ENCODE peak calls at places on chromosomes 3 and 15, in four cellular contexts. One of them, this sample, is unnamed.

GRCh38 chr15:73906346-73907017 is 19.8 kb upstream of the LOXL1 start:
- DNase-seq in K562: no peak
- DNase-seq in endothelial cell of umbilical vein: no peak
- DNase-seq in A549: no peak
- DNase-seq in this sample: peak; percentile 38

GRCh38 chr3:20254268-20255117 is 68.5 kb upstream of the SGO1 start:
- DNase-seq in K562: no peak
- DNase-seq in endothelial cell of umbilical vein: no peak
- DNase-seq in A549: no peak
- DNase-seq in this sample: no peak

GRCh38 chr15:93028632-93029612 is 60.1 kb downstream of the RGMA start:
- DNase-seq in K562: no peak
- DNase-seq in endothelial cell of umbilical vein: peak; percentile 46
- DNase-seq in A549: no peak
- DNase-seq in this sample: peak; percentile 75

GRCh38 chr15:72230197-72231065 is 559 bp downstream of the PKM start:
- DNase-seq in K562: peak; percentile 93
- DNase-seq in endothelial cell of umbilical vein: peak; percentile 92
- DNase-seq in A549: peak; percentile 91
- DNase-seq in this sample: peak; percentile 92

GRCh38 chr15:96093063-96093462 is 237.4 kb upstream of the NR2F2 start:
- DNase-seq in K562: no peak
- DNase-seq in endothelial cell of umbilical vein: peak; percentile 24
- DNase-seq in A549: no peak
- DNase-seq in this sample: no peak

GRCh38 chr3:27105904-27106303 is 263.3 kb downstream of the NEK10 start:
- DNase-seq in K562: no peak
- DNase-seq in endothelial cell of umbilical vein: no peak
- DNase-seq in A549: no peak
- DNase-seq in this sample: no peak

GRCh38 chr3:180747805-180748361 is 68.6 kb upstream of the CCDC39 start:
- DNase-seq in K562: no peak
- DNase-seq in endothelial cell of umbilical vein: no peak
- DNase-seq in A549: no peak
- DNase-seq in this sample: no peak

GRCh38 chr3:180594631-180595348 is 7.2 kb upstream of the TTC14 start:
- DNase-seq in K562: peak; percentile 32
- DNase-seq in endothelial cell of umbilical vein: peak; percentile 55
- DNase-seq in A549: peak; percentile 44
- DNase-seq in this sample: peak; percentile 39

GRCh38 chr3:53628546-53629395 is 134.4 kb downstream of the CACNA1D start:
- DNase-seq in K562: no peak
- DNase-seq in endothelial cell of umbilical vein: no peak
- DNase-seq in A549: no peak
- DNase-seq in this sample: no peak

GRCh38 chr15:72968531-72968922 is 83.7 kb upstream of the NEO1 start:
- DNase-seq in K562: peak; percentile 16
- DNase-seq in endothelial cell of umbilical vein: peak; percentile 6
- DNase-seq in A549: peak; percentile 37
- DNase-seq in this sample: no peak

GRCh38 chr15:98421419-98422085 is 226.8 kb upstream of the IGF1R start:
- DNase-seq in K562: peak; percentile 61
- DNase-seq in endothelial cell of umbilical vein: peak; percentile 36
- DNase-seq in A549: peak; percentile 54
- DNase-seq in this sample: peak; percentile 70

GRCh38 chr3:61788623-61789507 is 227.5 kb downstream of the PTPRG start:
- DNase-seq in K562: no peak
- DNase-seq in endothelial cell of umbilical vein: no peak
- DNase-seq in A549: no peak
- DNase-seq in this sample: no peak

GRCh38 chr3:61793056-61793455 is 231.7 kb downstream of the PTPRG start:
- DNase-seq in K562: no peak
- DNase-seq in endothelial cell of umbilical vein: no peak
- DNase-seq in A549: no peak
- DNase-seq in this sample: no peak

GRCh38 chr3:61789861-61790260 is 228.5 kb downstream of the PTPRG start:
- DNase-seq in K562: no peak
- DNase-seq in endothelial cell of umbilical vein: peak; percentile 32
- DNase-seq in A549: no peak
- DNase-seq in this sample: no peak

GRCh38 chr3:61794961-61795360 is 233.6 kb downstream of the PTPRG start:
- DNase-seq in K562: no peak
- DNase-seq in endothelial cell of umbilical vein: no peak
- DNase-seq in A549: no peak
- DNase-seq in this sample: no peak

DNA sequence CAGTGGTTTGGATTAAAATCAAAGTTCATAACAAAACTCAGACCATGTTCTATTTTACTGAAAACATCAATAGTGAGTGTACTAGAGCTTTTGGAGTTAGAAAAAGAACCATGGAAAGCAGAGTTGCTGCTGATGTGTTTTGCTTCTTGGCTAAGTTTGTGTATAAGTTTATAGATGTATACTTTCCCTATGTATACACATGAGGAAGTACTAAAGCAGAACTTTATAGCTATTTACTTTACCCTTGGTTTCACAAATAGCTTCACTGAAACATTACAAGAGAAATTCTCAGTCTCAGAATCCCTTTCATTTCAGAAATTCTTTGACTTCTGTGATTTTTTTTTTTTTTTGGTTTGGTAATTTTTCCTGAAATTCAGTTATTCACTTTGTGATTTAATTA is 229.0 kb downstream of the PTPRG start:
- DNase-seq in K562: no peak
- DNase-seq in endothelial cell of umbilical vein: no peak
- DNase-seq in A549: no peak
- DNase-seq in this sample: no peak
- TF ChIP-seq MAX in K562: no peak
- TF ChIP-seq MAX in endothelial cell of umbilical vein: no peak
- TF ChIP-seq MAX in A549: no peak
- TF ChIP-seq MAX in this sample: no peak

GRCh38 chr15:47949815-47950214 is 171.0 kb upstream of the SLC24A5 start:
- DNase-seq in K562: no peak
- DNase-seq in endothelial cell of umbilical vein: no peak
- DNase-seq in A549: no peak
- DNase-seq in this sample: no peak
- H3K4me3 ChIP-seq in K562: no peak overlapping the region
- H3K4me3 ChIP-seq in endothelial cell of umbilical vein: no peak overlapping the region
- H3K4me3 ChIP-seq in A549: no peak overlapping the region
- H3K4me3 ChIP-seq in this sample: no peak overlapping the region

GRCh38 chr3:133745108-133745507 is 1.1 kb upstream of the TF start:
- DNase-seq in K562: no peak
- DNase-seq in endothelial cell of umbilical vein: no peak
- DNase-seq in A549: no peak
- DNase-seq in this sample: no peak

GRCh38 chr3:133744241-133744640 is 2.0 kb upstream of the TF start:
- DNase-seq in K562: no peak
- DNase-seq in endothelial cell of umbilical vein: no peak
- DNase-seq in A549: no peak
- DNase-seq in this sample: peak; percentile 12

GRCh38 chr3:133747373-133747772 is 1.2 kb downstream of the TF start:
- DNase-seq in K562: no peak
- DNase-seq in endothelial cell of umbilical vein: no peak
- DNase-seq in A549: no peak
- DNase-seq in this sample: no peak

GRCh38 chr3:133746722-133747086 is 511 bp downstream of the TF start:
- DNase-seq in K562: no peak
- DNase-seq in endothelial cell of umbilical vein: no peak
- DNase-seq in A549: no peak
- DNase-seq in this sample: no peak

DNA sequence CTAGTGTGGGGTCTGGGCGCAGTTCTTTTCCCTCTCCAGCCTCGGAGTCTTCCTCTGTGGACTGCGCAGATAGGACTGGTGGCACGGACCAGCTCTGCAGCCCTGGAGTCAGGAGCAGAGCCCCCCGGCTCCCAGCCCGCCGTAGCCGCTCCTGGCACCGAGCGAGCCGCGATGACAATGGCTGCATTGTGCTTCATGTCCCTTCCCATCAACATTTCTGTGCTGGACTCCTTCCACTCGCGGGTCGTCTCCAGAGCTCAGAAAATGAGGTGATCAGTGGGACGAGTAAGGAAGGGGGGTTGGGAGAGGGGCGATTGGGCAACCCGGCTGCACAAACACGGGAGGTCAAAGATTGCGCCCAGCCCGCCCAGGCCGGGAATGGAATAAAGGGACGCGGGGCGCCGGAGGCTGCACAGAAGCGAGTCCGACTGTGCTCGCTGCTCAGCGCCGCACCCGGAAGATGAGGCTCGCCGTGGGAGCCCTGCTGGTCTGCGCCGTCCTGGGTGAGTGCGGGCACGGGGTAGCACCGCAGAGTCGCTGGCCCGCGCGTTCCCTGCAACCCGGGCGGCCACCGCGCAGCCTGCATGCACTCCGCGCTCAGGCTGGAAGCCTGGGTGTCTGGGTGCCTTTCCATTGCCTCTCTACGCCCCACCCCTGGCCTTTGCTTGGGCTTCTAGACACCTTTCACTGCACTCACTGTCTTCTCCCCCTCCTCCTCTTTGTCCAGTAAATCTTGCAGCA is at the start of gene TF:
- DNase-seq in K562: no peak
- DNase-seq in endothelial cell of umbilical vein: no peak
- DNase-seq in A549: no peak
- DNase-seq in this sample: no peak
- TF ChIP-seq MYC in K562: no peak
- TF ChIP-seq MYC in endothelial cell of umbilical vein: no peak
- TF ChIP-seq MYC in A549: no peak
- TF ChIP-seq MYC in this sample: no peak

GRCh38 chr3:196444495-196444894 is 12.3 kb upstream of the UBXN7 start:
- DNase-seq in K562: no peak
- DNase-seq in endothelial cell of umbilical vein: no peak
- DNase-seq in A549: no peak
- DNase-seq in this sample: no peak

GRCh38 chr3:196440696-196441095 is 8.5 kb upstream of the UBXN7 start:
- DNase-seq in K562: no peak
- DNase-seq in endothelial cell of umbilical vein: no peak
- DNase-seq in A549: no peak
- DNase-seq in this sample: no peak

GRCh38 chr3:196440041-196440537 is 7.9 kb upstream of the UBXN7 start:
- DNase-seq in K562: no peak
- DNase-seq in endothelial cell of umbilical vein: no peak
- DNase-seq in A549: no peak
- DNase-seq in this sample: no peak
- TF ChIP-seq MAX in K562: no peak
- TF ChIP-seq MAX in endothelial cell of umbilical vein: no peak
- TF ChIP-seq MAX in A549: no peak
- TF ChIP-seq MAX in this sample: no peak

DNA sequence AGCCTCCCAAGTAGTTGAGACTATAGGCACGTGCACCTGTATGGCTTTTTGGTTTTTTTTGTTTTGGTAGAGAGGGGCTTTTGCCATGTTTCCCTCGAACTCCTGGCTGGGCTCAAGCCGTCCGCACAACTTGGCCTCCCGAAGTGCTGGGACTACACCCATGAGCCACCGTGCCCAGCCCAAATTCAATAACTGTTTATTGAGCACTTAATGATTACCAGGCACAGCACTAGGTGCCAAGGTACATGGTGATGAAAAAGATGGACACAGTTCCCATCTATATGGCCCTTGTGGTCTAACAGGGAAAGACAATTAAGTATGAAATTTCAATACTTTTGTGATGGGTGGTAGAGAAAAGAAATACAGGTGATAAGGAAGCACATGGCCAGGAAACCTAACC is 35.8 kb upstream of the ZNF148 start:
- DNase-seq in K562: no peak
- DNase-seq in endothelial cell of umbilical vein: no peak
- DNase-seq in A549: no peak
- DNase-seq in this sample: no peak
- H3K4me3 ChIP-seq in K562: no peak overlapping the region
- H3K4me3 ChIP-seq in endothelial cell of umbilical vein: no peak overlapping the region
- H3K4me3 ChIP-seq in A549: no peak overlapping the region
- H3K4me3 ChIP-seq in this sample: no peak overlapping the region

DNA sequence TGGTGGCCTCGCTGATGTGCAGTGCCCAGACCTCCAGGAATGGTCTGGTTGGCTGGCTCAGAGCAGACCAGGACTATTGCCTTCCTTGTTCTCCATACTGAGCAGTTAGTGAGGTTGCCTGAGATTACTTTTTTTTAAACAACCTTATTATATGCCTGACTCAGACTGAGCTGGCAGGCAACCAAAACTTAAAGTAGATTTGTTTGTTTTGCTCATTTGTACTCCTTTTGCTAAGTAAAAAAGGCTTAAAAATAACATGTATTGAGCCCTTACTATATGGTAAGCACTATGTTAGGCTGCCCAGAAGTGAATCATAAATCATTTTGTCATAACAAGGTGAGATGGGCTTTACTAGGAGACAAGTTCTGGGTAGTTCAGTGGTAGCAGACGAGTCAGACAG is 92.4 kb downstream of the GHSR start:
- DNase-seq in K562: no peak
- DNase-seq in endothelial cell of umbilical vein: peak; percentile 93
- DNase-seq in A549: peak; percentile 28
- DNase-seq in this sample: no peak
- TF ChIP-seq MYC in K562: no peak
- TF ChIP-seq MYC in endothelial cell of umbilical vein: no peak
- TF ChIP-seq MYC in A549: no peak
- TF ChIP-seq MYC in this sample: no peak

DNA sequence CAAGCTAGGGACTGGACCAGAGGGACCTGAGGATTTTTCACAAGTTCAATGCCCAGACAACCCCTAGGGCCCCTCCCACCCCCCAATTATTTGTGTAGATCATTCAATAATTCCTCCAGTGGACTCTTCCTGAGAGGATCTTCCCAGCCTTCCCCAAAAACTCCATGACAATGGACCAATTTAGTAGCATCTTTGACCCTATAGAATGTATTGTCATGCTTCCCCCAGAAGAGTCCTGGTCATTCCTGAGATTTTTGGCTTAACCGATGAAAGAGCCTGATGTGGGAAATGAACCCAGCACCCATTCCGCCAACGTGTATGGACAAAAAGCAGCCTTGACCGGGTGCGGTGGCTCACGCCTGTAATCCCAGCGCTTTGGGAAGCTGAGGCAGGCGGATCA is 119.2 kb upstream of the RNF7 start:
- DNase-seq in K562: no peak
- DNase-seq in endothelial cell of umbilical vein: no peak
- DNase-seq in A549: no peak
- DNase-seq in this sample: no peak
- TF ChIP-seq MAX in K562: no peak
- TF ChIP-seq MAX in endothelial cell of umbilical vein: no peak
- TF ChIP-seq MAX in A549: no peak
- TF ChIP-seq MAX in this sample: no peak

This sample was measured in NB4.